ENCODE peak calls at places on chromosomes 13 and 19, in seven cellular contexts. W is colonic mucosa, Z is NT2/D1, T is astrocyte, A is H9, K is endothelial cell of umbilical vein, P is IMR-90. C is an unnamed sample.

GRCh38 chr19:9430444-9430843 is 4.9 kb downstream of the ZNF266 start:
- DNase-seq in P (no peak), A (no peak), W (no peak), K (no peak), Z (no peak), T (no peak), C (no peak)

GRCh38 chr13:83881917-83882625 is at the start of gene SLITRK1:
- DNase-seq in K (no peak), P (peak), W (no peak), A (peak), Z (peak), T (peak), C (peak)

GRCh38 chr13:46085737-46086136 is 19.1 kb downstream of the CPB2 start:
- DNase-seq in T (no peak), W (no peak), A (no peak), K (no peak), P (no peak), Z (no peak), C (no peak)

GRCh38 chr13:20161275-20161950 is 561 bp upstream of the GJA3 start:
- DNase-seq in P (no peak), K (no peak), Z (no peak), W (no peak), T (no peak), A (no peak), C (peak)

GRCh38 chr19:46386996-46387712 is 26.2 kb downstream of the CCDC8 start:
- DNase-seq in K (no peak), T (no peak), W (no peak), Z (no peak), P (no peak), A (no peak), C (no peak)

GRCh38 chr19:38741670-38742069 is 2.6 kb downstream of the CAPN12 start:
- DNase-seq in P (no peak), K (no peak), Z (no peak), W (no peak), T (no peak), A (no peak), C (no peak)

GRCh38 chr19:2618611-2619010 is 83.9 kb downstream of the GNG7 start:
- DNase-seq in W (peak), T (peak), A (no peak), K (peak), Z (no peak), P (peak), C (peak)

GRCh38 chr13:97468331-97468730 is 34.4 kb downstream of the RAP2A start:
- DNase-seq in Z (no peak), A (no peak), W (no peak), P (peak), K (no peak), T (no peak), C (peak)

GRCh38 chr19:10870955-10871603 is at the start of gene CARM1:
- DNase-seq in P (peak), A (peak), K (peak), W (peak), T (peak), Z (peak), C (peak)

GRCh38 chr19:4831351-4832340 is at the start of gene TICAM1:
- DNase-seq in A (no peak), W (peak), Z (no peak), K (peak), P (peak), T (peak), C (peak)

GRCh38 chr19:23913931-23914330 is 755 bp upstream of the ZNF726 start:
- DNase-seq in P (no peak), Z (no peak), K (no peak), A (no peak), W (no peak), T (no peak), C (peak)
- H3K9ac ChIP-seq in P (no peak), Z (no peak), K (no peak), A (no peak), W (no peak), T (no peak), C (peak)

GRCh38 chr19:35716985-35717664 is 678 bp upstream of the KMT2B start:
- DNase-seq in T (peak), P (peak), A (peak), W (peak), Z (peak), K (peak), C (peak)
- H3K9ac ChIP-seq in T (peak), P (peak), A (peak), W (peak), Z (peak), K (peak), C (peak)

GRCh38 chr19:14333101-14333871 is 48.0 kb upstream of the ADGRE5 start:
- DNase-seq in Z (peak), W (peak), A (peak), K (no peak), P (no peak), T (no peak), C (peak)

GRCh38 chr19:14322889-14323463 is 58.3 kb upstream of the ADGRE5 start:
- DNase-seq in K (no peak), T (no peak), A (no peak), P (no peak), W (no peak), Z (no peak), C (no peak)

GRCh38 chr19:14325863-14326262 is 55.4 kb upstream of the ADGRE5 start:
- DNase-seq in W (no peak), A (no peak), T (no peak), K (no peak), P (no peak), Z (peak), C (no peak)

GRCh38 chr19:14325134-14325533 is 56.1 kb upstream of the ADGRE5 start:
- DNase-seq in Z (no peak), T (no peak), A (no peak), K (no peak), P (no peak), W (no peak), C (no peak)

DNA sequence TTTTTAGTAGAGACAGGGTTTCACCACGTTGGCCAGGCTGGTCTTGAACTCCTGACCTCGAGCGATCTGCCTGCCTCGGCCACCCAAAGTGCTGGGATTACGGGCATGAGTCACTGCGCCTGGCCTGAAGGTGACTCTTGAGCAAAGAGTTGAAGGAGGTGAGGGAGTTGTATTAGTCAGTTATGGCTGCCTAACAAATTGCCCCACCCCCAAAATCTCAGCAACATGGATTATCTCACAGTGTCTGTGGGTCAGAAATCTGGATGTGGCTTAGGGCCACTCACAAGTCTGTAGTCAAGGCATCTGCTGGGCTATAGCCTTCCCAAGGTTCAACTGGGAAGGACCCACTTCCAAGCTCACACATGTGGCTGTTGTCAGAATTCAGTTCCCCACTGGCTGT is 52.8 kb upstream of the ADGRE5 start:
- DNase-seq in A (no peak), W (no peak), K (no peak), T (no peak), P (no peak), Z (no peak), C (no peak)
- H3K9ac ChIP-seq in A (no peak), W (no peak), K (no peak), T (no peak), P (no peak), Z (no peak), C (no peak)

DNA sequence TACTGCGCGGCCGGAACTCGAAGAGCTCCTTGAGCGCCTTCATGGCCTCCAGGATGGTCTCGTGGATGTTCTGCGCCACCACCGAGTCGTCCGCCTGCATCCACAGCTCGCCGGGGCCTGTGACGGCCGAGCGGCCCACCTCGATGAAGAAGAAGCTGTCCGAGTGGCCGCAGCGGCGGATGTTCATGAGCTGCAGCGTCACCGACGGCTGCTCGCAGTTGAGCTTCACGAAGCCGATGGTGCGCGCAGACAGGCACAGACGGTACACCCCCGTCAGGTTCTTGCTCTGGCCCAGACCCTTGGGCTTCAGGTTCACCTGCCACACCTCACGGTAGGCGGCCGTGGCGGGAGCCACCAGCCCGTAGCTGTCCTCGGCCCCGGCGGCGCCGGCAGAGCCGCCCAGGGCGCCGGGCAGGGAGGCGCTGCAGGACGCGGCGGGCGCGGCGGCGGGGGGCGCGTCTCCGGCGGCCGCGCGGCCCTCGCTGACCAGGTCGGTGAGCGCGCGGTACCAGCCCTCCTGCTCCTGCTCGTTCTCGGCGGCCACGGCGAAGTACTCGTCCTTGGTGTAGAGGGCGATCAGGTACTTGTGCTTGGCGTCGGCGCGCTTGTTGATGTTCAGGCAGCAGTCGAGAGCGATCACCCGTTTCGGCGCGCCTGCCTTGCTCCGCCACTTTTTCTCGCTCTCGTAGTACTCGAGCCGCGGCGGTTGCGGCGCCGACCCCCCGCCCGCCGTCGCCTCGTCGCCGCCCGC is 1.1 kb downstream of the IRS2 start:
- DNase-seq in Z (peak), W (peak), T (peak), P (peak), A (peak), K (peak), C (peak)
- H3K9ac ChIP-seq in Z (peak), W (peak), T (peak), P (peak), A (peak), K (peak), C (peak)

GRCh38 chr19:1441677-1442438 is 3.7 kb downstream of the RPS15 start:
- DNase-seq in W (no peak), P (no peak), T (no peak), K (no peak), A (no peak), Z (no peak), C (no peak)

GRCh38 chr19:1438035-1438932 is at the start of gene RPS15:
- DNase-seq in K (peak), Z (peak), A (peak), W (peak), P (peak), T (peak), C (peak)

GRCh38 chr19:1438933-1439358 is 750 bp downstream of the RPS15 start:
- DNase-seq in W (no peak), T (no peak), Z (no peak), P (no peak), K (peak), A (no peak), C (peak)

GRCh38 chr19:1440418-1440801 is 2.2 kb downstream of the RPS15 start:
- DNase-seq in K (no peak), P (no peak), T (no peak), W (no peak), Z (no peak), A (no peak), C (no peak)

DNA sequence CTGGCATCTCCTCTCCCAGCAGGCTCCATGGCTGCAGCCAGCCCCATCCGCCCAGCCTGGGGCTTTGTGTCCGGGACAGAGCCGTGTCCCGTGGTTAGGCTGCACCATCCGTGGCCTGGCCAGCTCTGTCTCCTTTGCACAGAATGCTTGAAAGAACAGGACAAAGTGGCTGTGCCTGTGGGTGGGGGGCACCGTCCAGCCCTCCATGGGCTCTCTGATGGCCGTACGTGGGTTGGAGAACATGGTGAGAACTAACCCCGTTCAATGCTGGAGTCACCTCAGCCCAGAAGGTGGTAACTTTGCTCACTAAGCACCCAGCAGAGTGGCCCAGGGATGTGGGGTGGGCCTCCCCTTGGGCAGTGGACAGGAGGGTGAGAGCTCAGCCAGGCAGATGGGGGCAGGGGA is 2.8 kb downstream of the RPS15 start:
- DNase-seq in W (no peak), K (no peak), P (no peak), A (no peak), T (no peak), Z (no peak), C (no peak)
- H3K9ac ChIP-seq in W (no peak), K (no peak), P (no peak), A (no peak), T (peak), Z (peak), C (no peak)

GRCh38 chr19:5960005-5961001 is 17.6 kb downstream of the RANBP3 start:
- DNase-seq in Z (no peak), A (no peak), T (no peak), W (no peak), K (no peak), P (no peak), C (no peak)

GRCh38 chr19:5959260-5960004 is 18.5 kb downstream of the RANBP3 start:
- DNase-seq in Z (no peak), T (no peak), K (no peak), P (no peak), W (no peak), A (no peak), C (no peak)

GRCh38 chr19:5958074-5958850 is 19.7 kb downstream of the RANBP3 start:
- DNase-seq in W (no peak), T (no peak), Z (no peak), P (no peak), K (no peak), A (no peak), C (no peak)

GRCh38 chr19:5957132-5957531 is 20.8 kb downstream of the RANBP3 start:
- DNase-seq in T (peak), P (peak), K (no peak), Z (no peak), A (no peak), W (no peak), C (peak)

GRCh38 chr19:5958851-5959122 is 19.2 kb downstream of the RANBP3 start:
- DNase-seq in A (no peak), T (no peak), W (no peak), K (no peak), Z (no peak), P (no peak), C (no peak)
- H3K9ac ChIP-seq in A (no peak), T (no peak), W (no peak), K (no peak), Z (peak), P (no peak), C (no peak)

DNA sequence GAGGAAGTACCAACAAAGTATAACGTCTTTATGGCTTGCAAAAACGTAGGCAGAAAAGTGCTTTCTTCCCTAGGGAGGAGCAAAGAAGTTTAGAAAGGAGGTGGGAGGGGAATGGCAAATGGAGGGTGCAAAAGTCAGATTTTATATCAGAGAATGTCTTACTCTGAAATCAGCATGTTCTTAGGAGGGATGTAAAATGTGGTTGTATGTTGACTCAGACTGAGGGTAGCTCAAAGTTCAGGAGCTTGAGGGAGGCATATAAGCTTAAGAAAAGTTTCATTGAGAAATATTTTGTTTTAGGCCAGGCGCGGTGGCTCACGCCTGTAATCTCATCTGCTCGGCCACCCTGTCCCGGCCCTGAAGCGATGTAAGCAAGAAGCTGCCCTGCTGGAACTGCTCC is 1.7 kb downstream of the ZNF90 start:
- DNase-seq in T (no peak), P (no peak), A (no peak), Z (no peak), K (no peak), W (peak), C (peak)
- H3K9ac ChIP-seq in T (peak), P (no peak), A (peak), Z (peak), K (no peak), W (no peak), C (peak)

C was measured in GM23248.